ENCODE peak calls at places on chromosomes 2 and 18, in six cellular contexts. F is omental fat pad, K is fibroblast of mammary gland, O is tibial nerve, C is neural progenitor cell, A is upper lobe of right lung. D is an unnamed sample.
A peak's percentile ranks its signal among the peaks of the same experiment; 100 is the strongest.

GRCh38 chr2:237699870-237700582 is 72.6 kb downstream of the LRRFIP1 start:
- DNase-seq in F (no peak), C (no peak), A (peak; percentile 38), O (no peak), K (no peak), D (no peak)

GRCh38 chr2:200455958-200456421 is 53.9 kb downstream of the KCTD18 start:
- DNase-seq in F (no peak), K (no peak), O (no peak), C (no peak), A (no peak), D (no peak)

GRCh38 chr2:98608962-98609604 is 694 bp downstream of the UNC50 start:
- DNase-seq in F (no peak), A (peak; percentile 74), K (peak; percentile 63), O (no peak), C (peak; percentile 53), D (no peak)

GRCh38 chr18:58977223-58977622 is 112.5 kb downstream of the ZNF532 start:
- DNase-seq in A (no peak), K (no peak), F (no peak), C (no peak), O (no peak), D (no peak)

GRCh38 chr2:11024010-11024615 is 112.4 kb downstream of the KCNF1 start:
- DNase-seq in O (no peak), K (no peak), F (no peak), A (no peak), C (no peak), D (no peak)

GRCh38 chr2:208062113-208062512 is 36.8 kb upstream of the PLEKHM3 start:
- DNase-seq in O (no peak), C (peak; percentile 85), K (peak; percentile 60), F (no peak), A (no peak), D (no peak)

GRCh38 chr2:86225581-86225980 is 26.3 kb downstream of the MRPL35 start:
- DNase-seq in F (no peak), A (no peak), O (no peak), C (no peak), K (no peak), D (no peak)

GRCh38 chr2:100984892-100985307 is 17.2 kb upstream of the RPL31 start:
- DNase-seq in K (peak; percentile 70), F (peak; percentile 52), A (peak; percentile 87), C (peak; percentile 85), O (peak; percentile 67), D (peak; percentile 67)

GRCh38 chr18:37476611-37477295 is 88.8 kb downstream of the CELF4 start:
- DNase-seq in O (no peak), A (no peak), K (no peak), C (no peak), F (no peak), D (no peak)

GRCh38 chr18:54389143-54389505 is 31.4 kb downstream of the C18orf54 start:
- DNase-seq in A (no peak), F (no peak), C (no peak), O (no peak), K (no peak), D (no peak)

GRCh38 chr2:79985571-79985970 is 319.0 kb downstream of the LRRTM1 start:
- DNase-seq in C (no peak), A (no peak), F (no peak), K (no peak), O (no peak), D (no peak)

GRCh38 chr2:178584666-178585065 is 104.4 kb downstream of the PLEKHA3 start:
- DNase-seq in A (no peak), K (no peak), C (no peak), F (no peak), O (no peak), D (no peak)

GRCh38 chr2:190267302-190267701 is 52.3 kb downstream of the HIBCH start:
- DNase-seq in A (no peak), O (no peak), F (no peak), K (peak; percentile 88), C (no peak), D (no peak)

GRCh38 chr18:76426738-76427305 is 68.2 kb downstream of the ZNF516 start:
- DNase-seq in O (no peak), C (peak; percentile 70), A (peak; percentile 73), F (no peak), K (peak; percentile 49), D (peak; percentile 41)
- TF ChIP-seq CTCF in O (peak; percentile 71), C (peak; percentile 89), A (peak; percentile 75), F (no peak), K (peak; percentile 88), D (peak; percentile 78)

DNA sequence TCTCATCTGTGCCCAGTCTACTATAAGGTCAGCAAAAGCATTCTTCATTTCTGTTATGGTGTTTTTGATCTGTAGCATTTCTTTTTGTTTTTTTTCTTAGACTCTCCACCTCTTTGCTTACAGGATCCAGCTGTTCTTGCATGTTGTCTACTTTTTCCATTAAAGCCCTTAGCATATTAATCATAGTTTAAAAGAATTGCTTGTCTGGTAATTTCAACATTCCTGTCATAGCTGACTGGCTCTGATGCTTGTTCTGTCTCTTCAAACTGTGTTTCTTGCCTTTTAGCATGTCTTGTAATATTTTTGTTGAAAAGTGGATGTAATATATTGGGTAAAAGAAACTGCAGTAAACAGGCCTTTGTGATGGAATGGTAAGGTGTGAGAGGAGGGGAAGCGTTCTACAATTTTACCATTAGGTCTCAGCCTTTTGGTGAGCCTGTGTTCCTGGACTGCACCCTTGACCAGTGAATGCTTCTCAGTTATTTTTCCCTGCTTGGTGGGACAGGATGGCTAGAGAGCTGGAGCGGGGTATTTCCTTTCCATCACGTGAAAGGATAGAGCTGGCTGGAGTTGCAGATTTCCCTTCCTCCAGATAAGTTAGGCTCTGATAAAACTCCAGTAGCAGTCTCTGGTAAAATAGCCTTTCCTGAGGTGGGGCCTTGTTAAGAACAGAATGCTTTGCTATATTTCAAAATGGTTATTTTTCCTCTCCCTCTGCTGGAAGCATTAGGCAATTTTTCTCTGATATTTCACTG is 65.4 kb downstream of the PLA2R1 start:
- DNase-seq in F (no peak), C (no peak), K (peak; percentile 15), A (no peak), O (no peak), D (no peak)
- TF ChIP-seq CTCF in F (no peak), C (no peak), K (peak; percentile 13), A (no peak), O (no peak), D (no peak)

GRCh38 chr2:158725496-158725895 is 69.6 kb upstream of the DAPL1 start:
- DNase-seq in K (no peak), C (no peak), A (no peak), O (no peak), F (no peak), D (no peak)

GRCh38 chr2:158723311-158723838 is 71.7 kb upstream of the DAPL1 start:
- DNase-seq in C (no peak), O (no peak), A (no peak), F (no peak), K (no peak), D (no peak)

GRCh38 chr2:158722266-158723105 is 72.6 kb upstream of the DAPL1 start:
- DNase-seq in A (no peak), F (no peak), K (no peak), O (no peak), C (no peak), D (no peak)

GRCh38 chr2:158724803-158725271 is 70.3 kb upstream of the DAPL1 start:
- DNase-seq in K (no peak), C (no peak), A (no peak), F (no peak), O (no peak), D (no peak)

DNA sequence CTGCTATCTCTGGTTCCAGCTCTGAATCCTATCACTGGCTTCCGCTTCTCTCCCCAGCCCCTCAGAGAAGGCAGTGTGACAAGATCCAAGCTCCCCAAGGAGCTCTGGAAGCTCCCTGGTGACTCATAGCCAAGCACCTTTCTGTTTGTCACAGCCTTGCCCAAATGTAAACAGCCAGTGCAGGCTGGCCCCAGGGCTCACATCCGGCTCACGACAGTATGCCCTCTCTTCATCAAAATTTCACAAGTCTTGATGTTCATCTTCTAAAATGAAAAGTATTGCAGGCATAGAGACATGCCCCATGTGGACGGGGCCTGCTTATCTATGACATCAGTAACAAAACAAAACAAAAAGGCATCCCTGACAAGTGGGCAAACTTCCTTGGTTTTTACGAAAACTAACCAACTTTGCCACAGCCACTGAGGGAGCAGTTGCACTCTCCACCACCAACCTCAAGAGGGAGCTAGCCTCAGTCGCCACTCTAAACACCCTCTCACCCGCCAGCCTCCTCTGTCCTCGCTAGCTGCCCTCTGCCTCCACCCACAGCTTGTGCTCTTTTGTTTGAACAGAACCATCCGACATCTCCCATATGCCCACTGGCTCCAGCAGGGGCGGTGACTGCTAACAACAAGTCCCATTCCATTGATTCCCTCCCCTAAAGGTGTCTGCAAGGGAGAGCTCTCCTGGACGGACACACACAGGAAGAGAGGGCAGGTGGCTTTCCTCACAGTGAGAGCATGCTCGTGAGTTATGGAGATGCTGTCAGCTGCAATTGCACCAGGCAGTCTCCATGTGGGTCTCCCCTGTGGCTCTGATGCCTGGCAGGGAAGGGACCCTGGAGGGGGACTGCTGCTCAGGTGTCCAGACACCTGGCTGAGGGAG is 71.0 kb upstream of the DAPL1 start:
- DNase-seq in O (no peak), A (no peak), C (peak; percentile 33), K (no peak), F (no peak), D (no peak)
- TF ChIP-seq CTCF in O (peak; percentile 31), A (peak; percentile 33), C (peak; percentile 53), K (peak; percentile 13), F (no peak), D (peak; percentile 43)

GRCh38 chr2:142980246-142981068 is 103.0 kb downstream of the KYNU start:
- DNase-seq in K (peak; percentile 61), O (no peak), C (peak; percentile 20), F (no peak), A (no peak), D (no peak)
- TF ChIP-seq CTCF in K (peak; percentile 42), O (peak; percentile 55), C (peak; percentile 69), F (no peak), A (peak; percentile 63), D (peak; percentile 72)

GRCh38 chr2:173851256-173851655 is 113.9 kb downstream of the SP3 start:
- DNase-seq in C (no peak), O (no peak), F (no peak), A (no peak), K (peak; percentile 35), D (no peak)
- TF ChIP-seq CTCF in C (no peak), O (no peak), F (no peak), A (no peak), K (no peak), D (no peak)

GRCh38 chr2:102235491-102235890 is 48.7 kb downstream of the IL1RL2 start:
- DNase-seq in O (no peak), C (peak; percentile 55), K (peak; percentile 40), F (no peak), A (no peak), D (no peak)
- TF ChIP-seq CTCF in O (no peak), C (peak; percentile 56), K (peak; percentile 37), F (no peak), A (peak; percentile 39), D (peak; percentile 37)